ENCODE peak calls at places on chromosomes 7 and 10, in six cellular contexts. D, Q, Z, U, I and F are unnamed samples.

GRCh38 chr10:43226851-43227845 is 39.7 kb downstream of the RASGEF1A start:
- DNase-seq in Q (no peak), D (no peak), Z (peak), U (no peak), I (no peak), F (no peak)

GRCh38 chr7:129098409-129099084 is 43.6 kb upstream of the TNPO3 start:
- DNase-seq in Q (peak), U (no peak), I (no peak), Z (no peak), D (no peak), F (no peak)

GRCh38 chr10:119268871-119269506 is 61.6 kb downstream of the GRK5 start:
- DNase-seq in Z (peak), U (no peak), D (no peak), Q (peak), I (no peak), F (no peak)

GRCh38 chr10:43959364-43959763 is 310.7 kb upstream of the ZNF32 start:
- DNase-seq in D (no peak), U (no peak), I (no peak), Q (no peak), Z (peak), F (no peak)

GRCh38 chr10:127976286-127976685 is 69.4 kb downstream of the PTPRE start:
- DNase-seq in U (peak), Z (no peak), Q (no peak), I (no peak), D (no peak), F (no peak)

GRCh38 chr7:151704969-151705743 is 171.8 kb downstream of the PRKAG2 start:
- DNase-seq in I (no peak), Z (peak), U (peak), Q (no peak), D (no peak), F (peak)

GRCh38 chr7:116236020-116236630 is 25.8 kb downstream of the TES start:
- DNase-seq in Z (no peak), D (peak), Q (no peak), I (no peak), U (peak), F (no peak)

GRCh38 chr7:191105-192034 is 1.0 kb upstream of the FAM20C start:
- DNase-seq in U (peak), I (peak), Z (peak), Q (no peak), D (no peak), F (peak)

GRCh38 chr7:84137812-84138211 is 56.8 kb downstream of the SEMA3A start:
- DNase-seq in Z (no peak), D (no peak), U (no peak), I (no peak), Q (no peak), F (no peak)

GRCh38 chr7:28626629-28627262 is 214.4 kb downstream of the CREB5 start:
- DNase-seq in D (peak), U (peak), I (no peak), Z (peak), Q (no peak), F (peak)

GRCh38 chr7:156466262-156466661 is 174.3 kb upstream of the RNF32 start:
- DNase-seq in D (no peak), Q (no peak), Z (no peak), U (no peak), I (no peak), F (no peak)

GRCh38 chr10:71423936-71424335 is 27.2 kb downstream of the CDH23 start:
- DNase-seq in Z (peak), I (no peak), D (no peak), Q (no peak), U (no peak), F (no peak)

GRCh38 chr7:13057462-13058200 is 370.2 kb downstream of the ARL4A start:
- DNase-seq in D (no peak), Z (no peak), U (no peak), Q (peak), I (no peak), F (no peak)

GRCh38 chr10:130807096-130807495 is 504.4 kb downstream of the TCERG1L start:
- DNase-seq in I (no peak), Z (peak), U (no peak), Q (no peak), D (no peak), F (no peak)

GRCh38 chr10:77501846-77502251 is 135.8 kb downstream of the KCNMA1 start:
- DNase-seq in D (no peak), U (no peak), Z (no peak), Q (no peak), I (no peak), F (no peak)

GRCh38 chr10:5943536-5943935 is 33.8 kb downstream of the IL15RA start:
- DNase-seq in D (no peak), U (peak), Z (peak), I (peak), Q (no peak), F (peak)